ENCODE peak calls at places on chromosomes 11 and 22, in six cellular contexts. One of them, this sample, is unnamed.
A peak's percentile ranks its signal among the peaks of the same experiment; 100 is the strongest.

GRCh38 chr22:42947211-42947990 is 67.5 kb downstream of the PACSIN2 start:
- DNase-seq in hepatocyte: no peak
- DNase-seq in mesendoderm: peak; percentile 72
- DNase-seq in heart right ventricle: peak; percentile 55
- DNase-seq in right cardiac atrium: peak; percentile 72
- DNase-seq in testis: peak; percentile 11
- DNase-seq in this sample: no peak

GRCh38 chr22:20268350-20269012 is 363 bp upstream of the RTN4R start:
- DNase-seq in hepatocyte: peak; percentile 91
- DNase-seq in mesendoderm: peak; percentile 59
- DNase-seq in heart right ventricle: peak; percentile 51
- DNase-seq in right cardiac atrium: peak; percentile 87
- DNase-seq in testis: peak; percentile 47
- DNase-seq in this sample: peak; percentile 30

GRCh38 chr11:78202733-78203167 is 14.0 kb downstream of the USP35 start:
- DNase-seq in hepatocyte: no peak
- DNase-seq in mesendoderm: no peak
- DNase-seq in heart right ventricle: no peak
- DNase-seq in right cardiac atrium: no peak
- DNase-seq in testis: no peak
- DNase-seq in this sample: no peak

GRCh38 chr11:77407613-77408012 is 66.3 kb downstream of the PAK1 start:
- DNase-seq in hepatocyte: peak; percentile 69
- DNase-seq in mesendoderm: peak; percentile 37
- DNase-seq in heart right ventricle: peak; percentile 31
- DNase-seq in right cardiac atrium: no peak
- DNase-seq in testis: no peak
- DNase-seq in this sample: peak; percentile 78

GRCh38 chr22:35792501-35792900 is 74.8 kb downstream of the APOL5 start:
- DNase-seq in hepatocyte: no peak
- DNase-seq in mesendoderm: no peak
- DNase-seq in heart right ventricle: no peak
- DNase-seq in right cardiac atrium: no peak
- DNase-seq in testis: no peak
- DNase-seq in this sample: no peak

GRCh38 chr11:61897387-61898246 is 6.3 kb upstream of the FADS3 start:
- DNase-seq in hepatocyte: peak; percentile 85
- DNase-seq in mesendoderm: peak; percentile 88
- DNase-seq in heart right ventricle: peak; percentile 73
- DNase-seq in right cardiac atrium: peak; percentile 90
- DNase-seq in testis: peak; percentile 82
- DNase-seq in this sample: peak; percentile 55

GRCh38 chr11:199004-199581 is 6.2 kb downstream of the SCGB1C1 start:
- DNase-seq in hepatocyte: no peak
- DNase-seq in mesendoderm: no peak
- DNase-seq in heart right ventricle: no peak
- DNase-seq in right cardiac atrium: peak; percentile 58
- DNase-seq in testis: peak; percentile 12
- DNase-seq in this sample: no peak

GRCh38 chr11:2934057-2934550 is 4.9 kb upstream of the PHLDA2 start:
- DNase-seq in hepatocyte: no peak
- DNase-seq in mesendoderm: peak; percentile 54
- DNase-seq in heart right ventricle: no peak
- DNase-seq in right cardiac atrium: peak; percentile 18
- DNase-seq in testis: no peak
- DNase-seq in this sample: no peak

GRCh38 chr11:7571640-7572000 is 57.8 kb downstream of the PPFIBP2 start:
- DNase-seq in hepatocyte: peak; percentile 89
- DNase-seq in mesendoderm: peak; percentile 92
- DNase-seq in heart right ventricle: peak; percentile 64
- DNase-seq in right cardiac atrium: peak; percentile 77
- DNase-seq in testis: peak; percentile 85
- DNase-seq in this sample: peak; percentile 66

GRCh38 chr11:70399681-70400112 is 1.4 kb downstream of the CTTN start:
- DNase-seq in hepatocyte: peak; percentile 94
- DNase-seq in mesendoderm: peak; percentile 85
- DNase-seq in heart right ventricle: peak; percentile 74
- DNase-seq in right cardiac atrium: peak; percentile 91
- DNase-seq in testis: peak; percentile 92
- DNase-seq in this sample: peak; percentile 95

GRCh38 chr11:36409152-36409713 is 100.8 kb downstream of the TRAF6 start:
- DNase-seq in hepatocyte: no peak
- DNase-seq in mesendoderm: no peak
- DNase-seq in heart right ventricle: peak; percentile 23
- DNase-seq in right cardiac atrium: no peak
- DNase-seq in testis: no peak
- DNase-seq in this sample: no peak

GRCh38 chr22:17171313-17172171 is 12.5 kb upstream of the HDHD5 start:
- DNase-seq in hepatocyte: peak; percentile 92
- DNase-seq in mesendoderm: peak; percentile 96
- DNase-seq in heart right ventricle: peak; percentile 93
- DNase-seq in right cardiac atrium: peak; percentile 97
- DNase-seq in testis: peak; percentile 91
- DNase-seq in this sample: peak; percentile 90

GRCh38 chr22:37381489-37381888 is 45.8 kb downstream of the ELFN2 start:
- DNase-seq in hepatocyte: no peak
- DNase-seq in mesendoderm: no peak
- DNase-seq in heart right ventricle: no peak
- DNase-seq in right cardiac atrium: no peak
- DNase-seq in testis: no peak
- DNase-seq in this sample: no peak

GRCh38 chr11:3091846-3092602 is 34.8 kb upstream of the CARS1 start:
- DNase-seq in hepatocyte: peak; percentile 83
- DNase-seq in mesendoderm: peak; percentile 95
- DNase-seq in heart right ventricle: peak; percentile 62
- DNase-seq in right cardiac atrium: peak; percentile 85
- DNase-seq in testis: peak; percentile 78
- DNase-seq in this sample: peak; percentile 37

GRCh38 chr11:134488913-134489312 is 76.9 kb upstream of the B3GAT1 start:
- DNase-seq in hepatocyte: no peak
- DNase-seq in mesendoderm: no peak
- DNase-seq in heart right ventricle: no peak
- DNase-seq in right cardiac atrium: no peak
- DNase-seq in testis: no peak
- DNase-seq in this sample: no peak

GRCh38 chr11:120401506-120401905 is 65.3 kb downstream of the ARHGEF12 start:
- DNase-seq in hepatocyte: no peak
- DNase-seq in mesendoderm: no peak
- DNase-seq in heart right ventricle: no peak
- DNase-seq in right cardiac atrium: no peak
- DNase-seq in testis: no peak
- DNase-seq in this sample: no peak

GRCh38 chr11:100830295-100830694 is 143.2 kb downstream of the ARHGAP42 start:
- DNase-seq in hepatocyte: peak; percentile 18
- DNase-seq in mesendoderm: no peak
- DNase-seq in heart right ventricle: no peak
- DNase-seq in right cardiac atrium: peak; percentile 32
- DNase-seq in testis: no peak
- DNase-seq in this sample: no peak

GRCh38 chr22:30238661-30239420 is 7.7 kb downstream of the LIF start:
- DNase-seq in hepatocyte: peak; percentile 84
- DNase-seq in mesendoderm: peak; percentile 60
- DNase-seq in heart right ventricle: peak; percentile 40
- DNase-seq in right cardiac atrium: peak; percentile 73
- DNase-seq in testis: peak; percentile 71
- DNase-seq in this sample: no peak

GRCh38 chr11:16982256-16982671 is 31.9 kb downstream of the PLEKHA7 start:
- DNase-seq in hepatocyte: no peak
- DNase-seq in mesendoderm: no peak
- DNase-seq in heart right ventricle: no peak
- DNase-seq in right cardiac atrium: no peak
- DNase-seq in testis: peak; percentile 37
- DNase-seq in this sample: no peak

GRCh38 chr11:116170526-116171120 is 602.2 kb downstream of the BUD13 start:
- DNase-seq in hepatocyte: no peak
- DNase-seq in mesendoderm: no peak
- DNase-seq in heart right ventricle: peak; percentile 2
- DNase-seq in right cardiac atrium: no peak
- DNase-seq in testis: no peak
- DNase-seq in this sample: no peak

DNA sequence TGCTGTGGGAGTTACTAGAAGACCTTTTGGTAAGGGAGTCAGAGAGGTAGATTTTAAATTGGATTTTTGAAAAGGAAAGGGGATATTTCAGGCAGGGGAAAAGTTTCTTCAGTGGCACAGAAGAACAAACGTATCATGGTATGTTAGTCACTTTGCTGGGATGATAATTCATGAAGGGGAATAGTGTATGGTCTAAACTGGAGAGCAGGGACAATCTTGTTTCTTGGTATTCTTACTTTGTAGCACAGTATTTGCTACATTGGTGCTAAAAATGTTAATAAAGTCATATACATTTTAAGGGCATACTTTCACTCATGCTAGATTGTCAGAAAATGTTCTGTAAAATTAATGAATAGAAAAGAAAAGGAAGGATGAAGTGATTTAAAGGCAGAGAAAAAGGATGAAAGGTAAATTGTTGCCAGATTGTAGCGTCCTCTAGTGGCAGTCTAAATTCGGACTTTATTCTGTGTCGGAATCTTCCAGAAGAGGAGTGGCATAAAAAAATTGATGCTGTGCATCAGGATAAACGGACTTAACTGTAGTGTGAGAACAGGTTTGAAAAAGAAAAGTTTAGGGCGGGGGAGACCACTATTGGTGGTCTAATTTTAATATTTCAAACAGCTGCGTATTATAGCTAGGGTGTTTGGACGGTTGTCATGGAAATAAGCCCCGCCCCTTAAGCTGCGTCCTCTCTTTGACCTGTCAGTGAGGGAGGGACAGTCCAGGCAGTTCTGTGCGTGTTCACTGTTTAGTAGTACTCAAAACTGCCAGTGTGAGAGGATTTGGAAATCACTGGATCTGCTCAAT is at the start of gene BCO2:
- DNase-seq in hepatocyte: peak; percentile 91
- DNase-seq in mesendoderm: peak; percentile 70
- DNase-seq in heart right ventricle: peak; percentile 90
- DNase-seq in right cardiac atrium: peak; percentile 90
- DNase-seq in testis: peak; percentile 88
- DNase-seq in this sample: peak; percentile 67
- H3K4me3 ChIP-seq in hepatocyte: peak within 1 kb of the TSS; percentile 12
- H3K4me3 ChIP-seq in mesendoderm: no peak within 1 kb of the TSS
- H3K4me3 ChIP-seq in heart right ventricle: peak within 1 kb of the TSS; percentile 46
- H3K4me3 ChIP-seq in right cardiac atrium: peak within 1 kb of the TSS; percentile 69
- H3K4me3 ChIP-seq in testis: peak within 1 kb of the TSS; percentile 20
- H3K4me3 ChIP-seq in this sample: peak within 1 kb of the TSS; percentile 23

GRCh38 chr11:76067099-76067498 is 139.2 kb downstream of the WNT11 start:
- DNase-seq in hepatocyte: no peak
- DNase-seq in mesendoderm: no peak
- DNase-seq in heart right ventricle: no peak
- DNase-seq in right cardiac atrium: no peak
- DNase-seq in testis: no peak
- DNase-seq in this sample: peak; percentile 29

GRCh38 chr11:76073716-76074115 is 132.6 kb downstream of the WNT11 start:
- DNase-seq in hepatocyte: no peak
- DNase-seq in mesendoderm: no peak
- DNase-seq in heart right ventricle: no peak
- DNase-seq in right cardiac atrium: no peak
- DNase-seq in testis: no peak
- DNase-seq in this sample: peak; percentile 89

GRCh38 chr11:76074178-76075112 is 131.9 kb downstream of the WNT11 start:
- DNase-seq in hepatocyte: no peak
- DNase-seq in mesendoderm: no peak
- DNase-seq in heart right ventricle: no peak
- DNase-seq in right cardiac atrium: no peak
- DNase-seq in testis: no peak
- DNase-seq in this sample: peak; percentile 75

GRCh38 chr11:76071090-76071489 is 135.2 kb downstream of the WNT11 start:
- DNase-seq in hepatocyte: no peak
- DNase-seq in mesendoderm: no peak
- DNase-seq in heart right ventricle: no peak
- DNase-seq in right cardiac atrium: no peak
- DNase-seq in testis: no peak
- DNase-seq in this sample: no peak

GRCh38 chr11:76069061-76069460 is 137.2 kb downstream of the WNT11 start:
- DNase-seq in hepatocyte: no peak
- DNase-seq in mesendoderm: no peak
- DNase-seq in heart right ventricle: no peak
- DNase-seq in right cardiac atrium: no peak
- DNase-seq in testis: no peak
- DNase-seq in this sample: no peak
- H3K4me3 ChIP-seq in hepatocyte: no peak overlapping the region
- H3K4me3 ChIP-seq in mesendoderm: no peak overlapping the region
- H3K4me3 ChIP-seq in heart right ventricle: no peak overlapping the region
- H3K4me3 ChIP-seq in right cardiac atrium: no peak overlapping the region
- H3K4me3 ChIP-seq in testis: no peak overlapping the region
- H3K4me3 ChIP-seq in this sample: no peak overlapping the region

DNA sequence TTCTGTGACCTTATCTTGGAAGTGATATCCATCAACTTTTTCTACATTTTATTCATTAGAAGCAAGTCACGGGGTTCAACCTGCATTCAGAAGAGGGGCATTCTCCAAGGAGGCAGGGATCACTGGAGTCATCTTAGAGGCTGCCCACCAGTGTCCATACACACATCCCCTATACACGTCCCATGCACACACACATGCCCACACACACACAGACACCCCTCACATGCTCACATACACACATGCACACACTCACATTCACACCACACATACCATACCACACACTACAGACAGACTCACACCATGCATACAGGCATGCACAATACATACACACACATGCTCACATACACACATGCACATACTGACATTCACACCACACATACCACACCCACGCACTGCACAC is 884.7 kb downstream of the TBC1D22A start:
- DNase-seq in hepatocyte: no peak
- DNase-seq in mesendoderm: no peak
- DNase-seq in heart right ventricle: no peak
- DNase-seq in right cardiac atrium: no peak
- DNase-seq in testis: no peak
- DNase-seq in this sample: no peak
- H3K4me3 ChIP-seq in hepatocyte: no peak overlapping the region
- H3K4me3 ChIP-seq in mesendoderm: no peak overlapping the region
- H3K4me3 ChIP-seq in heart right ventricle: no peak overlapping the region
- H3K4me3 ChIP-seq in right cardiac atrium: no peak overlapping the region
- H3K4me3 ChIP-seq in testis: no peak overlapping the region
- H3K4me3 ChIP-seq in this sample: no peak overlapping the region

GRCh38 chr11:130848361-130849214 is 67.7 kb downstream of the SNX19 start:
- DNase-seq in hepatocyte: no peak
- DNase-seq in mesendoderm: no peak
- DNase-seq in heart right ventricle: no peak
- DNase-seq in right cardiac atrium: no peak
- DNase-seq in testis: no peak
- DNase-seq in this sample: no peak

GRCh38 chr11:130846606-130847005 is 69.7 kb downstream of the SNX19 start:
- DNase-seq in hepatocyte: no peak
- DNase-seq in mesendoderm: no peak
- DNase-seq in heart right ventricle: no peak
- DNase-seq in right cardiac atrium: no peak
- DNase-seq in testis: no peak
- DNase-seq in this sample: no peak

GRCh38 chr11:130850185-130850944 is 65.9 kb downstream of the SNX19 start:
- DNase-seq in hepatocyte: no peak
- DNase-seq in mesendoderm: no peak
- DNase-seq in heart right ventricle: no peak
- DNase-seq in right cardiac atrium: no peak
- DNase-seq in testis: no peak
- DNase-seq in this sample: no peak

GRCh38 chr11:130849215-130849568 is 67.1 kb downstream of the SNX19 start:
- DNase-seq in hepatocyte: peak; percentile 16
- DNase-seq in mesendoderm: no peak
- DNase-seq in heart right ventricle: no peak
- DNase-seq in right cardiac atrium: no peak
- DNase-seq in testis: no peak
- DNase-seq in this sample: peak; percentile 97

GRCh38 chr11:130847517-130847916 is 68.8 kb downstream of the SNX19 start:
- DNase-seq in hepatocyte: no peak
- DNase-seq in mesendoderm: no peak
- DNase-seq in heart right ventricle: no peak
- DNase-seq in right cardiac atrium: no peak
- DNase-seq in testis: no peak
- DNase-seq in this sample: peak; percentile 86
- H3K4me3 ChIP-seq in hepatocyte: no peak overlapping the region
- H3K4me3 ChIP-seq in mesendoderm: no peak overlapping the region
- H3K4me3 ChIP-seq in heart right ventricle: no peak overlapping the region
- H3K4me3 ChIP-seq in right cardiac atrium: no peak overlapping the region
- H3K4me3 ChIP-seq in testis: no peak overlapping the region
- H3K4me3 ChIP-seq in this sample: peak overlapping the region; percentile 34